ENCODE peak calls at places on chromosomes 1 and 21, in nine cellular contexts. G, S, B, N, F, A, D, O and U are unnamed samples.

GRCh38 chr1:45928486-45929205 is 125.2 kb downstream of the MAST2 start:
- DNase-seq in G (no peak), S (no peak), B (no peak), N (no peak), F (no peak), A (no peak), D (peak; percentile 6), O (no peak), U (no peak)

GRCh38 chr1:52554756-52555155 is 1.9 kb upstream of the TUT4 start:
- DNase-seq in G (no peak), S (no peak), B (no peak), N (no peak), F (no peak), A (no peak), D (peak; percentile 14), O (no peak), U (no peak)

GRCh38 chr1:20634594-20635084 is 1.4 kb downstream of the PINK1 start:
- DNase-seq in G (no peak), S (no peak), B (peak; percentile 78), N (no peak), F (no peak), A (peak; percentile 58), D (peak; percentile 48), O (no peak), U (no peak)

GRCh38 chr1:21680918-21681317 is 11.8 kb upstream of the RAP1GAP start:
- DNase-seq in G (no peak), S (no peak), B (no peak), N (no peak), F (no peak), A (no peak), D (peak; percentile 45), O (no peak), U (no peak)

GRCh38 chr1:114833421-114833820 is 21.2 kb upstream of the SYCP1 start:
- DNase-seq in G (no peak), S (no peak), B (no peak), N (no peak), F (no peak), A (peak; percentile 17), D (peak; percentile 26), O (no peak), U (no peak)

GRCh38 chr21:30839304-30839703 is 9.7 kb upstream of the KRTAP7-1 start:
- DNase-seq in G (no peak), S (no peak), B (peak; percentile 73), N (peak; percentile 12), F (no peak), A (no peak), D (no peak), O (no peak), U (peak; percentile 65)

GRCh38 chr1:39178541-39179431 is 25.7 kb upstream of the MACF1 start:
- DNase-seq in G (no peak), S (no peak), B (no peak), N (no peak), F (no peak), A (peak; percentile 74), D (peak; percentile 93), O (no peak), U (no peak)

GRCh38 chr1:207088731-207089626 is at the start of gene C4BPB:
- DNase-seq in G (no peak), S (no peak), B (no peak), N (no peak), F (no peak), A (peak; percentile 16), D (peak; percentile 32), O (no peak), U (no peak)

GRCh38 chr1:109089242-109090015 is 1.1 kb upstream of the TMEM167B start:
- DNase-seq in G (no peak), S (no peak), B (peak; percentile 89), N (no peak), F (peak; percentile 92), A (peak; percentile 88), D (peak; percentile 80), O (no peak), U (peak; percentile 88)

GRCh38 chr1:239255628-239256160 is 130.7 kb upstream of the CHRM3 start:
- DNase-seq in G (no peak), S (no peak), B (no peak), N (no peak), F (no peak), A (no peak), D (no peak), O (no peak), U (no peak)

GRCh38 chr1:39919545-39919944 is 17.8 kb upstream of the MYCL start:
- DNase-seq in G (peak; percentile 52), S (no peak), B (peak; percentile 77), N (peak; percentile 30), F (peak; percentile 70), A (peak; percentile 62), D (peak; percentile 63), O (peak; percentile 73), U (peak; percentile 90)

GRCh38 chr1:8083739-8084484 is 57.8 kb upstream of the ERRFI1 start:
- DNase-seq in G (no peak), S (no peak), B (no peak), N (no peak), F (no peak), A (no peak), D (peak; percentile 56), O (no peak), U (no peak)

GRCh38 chr1:199123615-199124014 is 484.8 kb downstream of the PTPRC start:
- DNase-seq in G (no peak), S (no peak), B (no peak), N (no peak), F (no peak), A (peak; percentile 89), D (peak; percentile 91), O (no peak), U (no peak)

GRCh38 chr1:96253281-96254035 is 468.1 kb upstream of the PTBP2 start:
- DNase-seq in G (no peak), S (no peak), B (no peak), N (no peak), F (no peak), A (no peak), D (no peak), O (no peak), U (no peak)

GRCh38 chr1:31421404-31422040 is 8.5 kb downstream of the SERINC2 start:
- DNase-seq in G (no peak), S (no peak), B (peak; percentile 70), N (no peak), F (no peak), A (peak; percentile 49), D (peak; percentile 31), O (no peak), U (peak; percentile 76)

GRCh38 chr21:14977814-14978213 is 87.0 kb downstream of the NRIP1 start:
- DNase-seq in G (no peak), S (no peak), B (no peak), N (no peak), F (no peak), A (no peak), D (no peak), O (no peak), U (no peak)

GRCh38 chr1:2272686-2273400 is 44.7 kb downstream of the SKI start:
- DNase-seq in G (no peak), S (no peak), B (no peak), N (no peak), F (no peak), A (no peak), D (no peak), O (no peak), U (no peak)

GRCh38 chr1:38872401-38873026 is 634 bp downstream of the MYCBP start:
- DNase-seq in G (peak; percentile 51), S (no peak), B (no peak), N (peak; percentile 16), F (no peak), A (peak; percentile 23), D (peak; percentile 43), O (no peak), U (peak; percentile 69)

GRCh38 chr1:228079601-228080263 is 2.8 kb upstream of the ARF1 start:
- DNase-seq in G (peak; percentile 41), S (peak; percentile 62), B (no peak), N (no peak), F (no peak), A (no peak), D (no peak), O (no peak), U (no peak)

GRCh38 chr1:53091841-53092645 is 30.0 kb downstream of the PODN start:
- DNase-seq in G (no peak), S (no peak), B (no peak), N (no peak), F (peak; percentile 46), A (peak; percentile 70), D (peak; percentile 59), O (no peak), U (no peak)